ENCODE peak calls at places on chromosomes 7 and 10, in seven cellular contexts. Z, N, D, O, G, W and F are unnamed samples.

GRCh38 chr10:7626283-7626682 is 40.5 kb downstream of the ITIH5 start:
- DNase-seq in D (no peak), Z (no peak), O (peak), N (no peak), W (no peak), G (no peak), F (no peak)

GRCh38 chr7:42068554-42069280 is 168.3 kb downstream of the GLI3 start:
- DNase-seq in O (no peak), W (no peak), G (no peak), D (no peak), Z (no peak), N (no peak), F (no peak)

GRCh38 chr7:103765891-103766290 is 223.6 kb downstream of the RELN start:
- DNase-seq in N (no peak), G (no peak), W (no peak), D (no peak), Z (no peak), O (no peak), F (no peak)

GRCh38 chr7:44935016-44935415 is 43.8 kb downstream of the MYO1G start:
- DNase-seq in Z (no peak), D (no peak), O (no peak), N (no peak), W (no peak), G (no peak), F (no peak)

GRCh38 chr7:19403691-19404090 is 258.5 kb upstream of the FERD3L start:
- DNase-seq in Z (no peak), O (no peak), G (no peak), N (no peak), D (no peak), W (no peak), F (no peak)

GRCh38 chr7:135980665-135981180 is 3.6 kb upstream of the MTPN start:
- DNase-seq in N (peak), O (peak), W (no peak), D (peak), Z (no peak), G (peak), F (peak)

GRCh38 chr10:28938745-28939144 is 261.4 kb downstream of the BAMBI start:
- DNase-seq in O (no peak), G (no peak), N (no peak), Z (no peak), W (no peak), D (peak), F (no peak)

GRCh38 chr7:101998029-101998903 is 180.8 kb downstream of the CUX1 start:
- DNase-seq in D (no peak), G (no peak), Z (no peak), W (no peak), N (no peak), O (no peak), F (no peak)

GRCh38 chr10:121426307-121426706 is 171.9 kb downstream of the FGFR2 start:
- DNase-seq in G (no peak), D (no peak), O (no peak), Z (no peak), W (no peak), N (no peak), F (no peak)

GRCh38 chr7:36192050-36192824 is 39.2 kb downstream of the EEPD1 start:
- DNase-seq in W (no peak), Z (no peak), N (no peak), D (peak), G (no peak), O (peak), F (peak)

DNA sequence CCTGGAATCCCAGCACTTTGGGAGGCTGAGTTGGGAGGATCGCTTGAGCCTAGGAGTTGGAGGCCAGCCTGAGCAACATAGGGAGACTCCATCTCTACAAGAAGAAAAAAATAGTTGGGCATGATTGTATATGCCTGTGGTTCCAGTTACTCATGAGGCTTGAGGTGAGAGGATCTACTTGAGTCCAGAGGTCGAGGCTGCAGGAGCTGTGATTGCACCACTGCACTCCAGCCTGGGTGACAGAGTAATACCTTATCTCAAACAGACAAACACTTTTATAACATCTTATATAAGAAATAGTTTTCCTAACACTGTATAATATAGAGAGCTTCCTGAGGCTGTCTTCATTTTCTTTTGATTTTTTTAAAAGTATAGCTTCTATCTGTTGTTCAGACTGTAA is 448.4 kb upstream of the COBL start:
- DNase-seq in D (no peak), G (no peak), N (no peak), Z (no peak), W (no peak), O (no peak), F (no peak)
- H3K4me3 ChIP-seq in D (no peak), G (no peak), N (no peak), Z (no peak), W (no peak), O (no peak), F (no peak)

GRCh38 chr10:70917635-70918034 is 29.3 kb upstream of the PCBD1 start:
- DNase-seq in O (no peak), D (no peak), W (no peak), N (no peak), Z (no peak), G (no peak), F (no peak)

GRCh38 chr10:70923696-70924095 is 35.3 kb upstream of the PCBD1 start:
- DNase-seq in N (no peak), D (no peak), G (no peak), Z (no peak), W (no peak), O (no peak), F (no peak)

GRCh38 chr10:70921285-70921684 is 32.9 kb upstream of the PCBD1 start:
- DNase-seq in W (no peak), N (no peak), D (peak), G (no peak), O (no peak), Z (no peak), F (no peak)

GRCh38 chr10:70918851-70919530 is 30.6 kb upstream of the PCBD1 start:
- DNase-seq in N (no peak), O (no peak), Z (no peak), D (no peak), G (no peak), W (no peak), F (no peak)

DNA sequence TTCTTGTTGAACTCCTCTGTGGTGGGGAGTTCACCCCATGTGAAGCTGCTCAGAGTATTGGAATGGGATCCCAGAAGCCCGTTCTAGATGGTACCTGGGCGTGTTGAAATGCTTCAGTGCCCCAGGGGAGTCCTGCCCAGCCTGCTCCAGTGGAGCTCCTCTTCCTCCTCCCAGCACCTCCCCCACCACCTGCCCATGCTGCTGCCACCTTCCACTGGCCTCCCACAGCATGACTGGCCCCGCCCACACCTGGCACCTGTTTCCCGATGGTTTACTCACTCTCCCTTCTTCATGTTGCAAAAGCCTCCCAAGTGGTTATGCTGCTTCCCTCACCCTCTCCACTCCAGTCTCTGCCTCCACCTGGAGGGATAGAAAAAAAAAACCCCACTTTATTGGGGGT is 32.2 kb upstream of the PCBD1 start:
- DNase-seq in G (peak), W (no peak), O (no peak), N (peak), Z (no peak), D (no peak), F (no peak)
- TF ChIP-seq CTCF in G (no peak), W (no peak), O (no peak), N (no peak), Z (no peak), D (no peak), F (no peak)

GRCh38 chr10:104350146-104350635 is 3.4 kb upstream of the CFAP58 start:
- DNase-seq in W (no peak), O (peak), N (peak), G (peak), D (peak), Z (no peak), F (no peak)
- H3K4me3 ChIP-seq in W (peak), O (peak), N (peak), G (no peak), D (no peak), Z (peak), F (no peak)

GRCh38 chr10:127198307-127198706 is 1.9 kb upstream of the INSYN2A start:
- DNase-seq in N (no peak), G (no peak), D (no peak), O (no peak), W (no peak), Z (no peak), F (no peak)
- TF ChIP-seq CTCF in N (no peak), G (peak), D (no peak), O (peak), W (no peak), Z (no peak), F (peak)